ENCODE peak calls at places on chromosomes 11 and 22, in four cellular contexts. C, N, X and V are unnamed samples. For H3K4me1, the result is how much of the 10 kb centered on the place peaks cover.

GRCh38 chr11:76376746-76377558 is 4.0 kb downstream of the THAP12 start:
- DNase-seq in C (no peak), X (no peak), N (no peak), V (no peak)

GRCh38 chr11:131934006-131934405 is 563.6 kb downstream of the NTM start:
- DNase-seq in C (no peak), N (no peak), X (no peak), V (no peak)

GRCh38 chr22:20036119-20036518 is 15.2 kb downstream of the TANGO2 start:
- DNase-seq in C (no peak), X (no peak), N (no peak), V (no peak)

GRCh38 chr22:20316217-20316843 is 3.5 kb downstream of the DGCR6L start:
- DNase-seq in X (peak), N (peak), C (no peak), V (no peak)

GRCh38 chr11:116457336-116458007 is 315.3 kb downstream of the BUD13 start:
- DNase-seq in X (no peak), C (no peak), N (no peak), V (no peak)

GRCh38 chr11:128790200-128790599 is 76.9 kb downstream of the KCNJ1 start:
- DNase-seq in C (peak), X (peak), N (no peak), V (no peak)

GRCh38 chr11:113546757-113547507 is 71.7 kb upstream of the DRD2 start:
- DNase-seq in N (no peak), X (no peak), C (peak), V (no peak)

GRCh38 chr11:70489276-70489675 is 90.9 kb downstream of the CTTN start:
- DNase-seq in X (peak), C (no peak), N (peak), V (no peak)

GRCh38 chr11:133399855-133400625 is 132.3 kb downstream of the OPCML start:
- DNase-seq in N (no peak), X (no peak), C (no peak), V (no peak)

GRCh38 chr11:33329705-33330329 is 72.6 kb downstream of the HIPK3 start:
- DNase-seq in X (no peak), C (peak), N (peak), V (peak)

GRCh38 chr22:48921411-48921903 is 906.2 kb downstream of the BRD1 start:
- DNase-seq in N (no peak), C (no peak), X (no peak), V (no peak)

GRCh38 chr11:69770525-69770924 is 4.6 kb downstream of the FGF4 start:
- DNase-seq in X (no peak), N (no peak), C (no peak), V (no peak)

GRCh38 chr11:119416606-119417580 is 6.1 kb downstream of the THY1 start:
- DNase-seq in X (no peak), N (no peak), C (peak), V (no peak)

GRCh38 chr11:84437129-84438123 is 1151.3 kb upstream of the CCDC90B start:
- DNase-seq in C (no peak), X (peak), N (no peak), V (no peak)

GRCh38 chr11:116822575-116822974 is 529 bp downstream of the APOA4 start:
- DNase-seq in X (no peak), C (no peak), N (no peak), V (no peak)

GRCh38 chr11:75342966-75343870 is 8.2 kb downstream of the ARRB1 start:
- DNase-seq in N (no peak), C (peak), X (peak), V (no peak)

GRCh38 chr11:82046778-82047177 is 686.9 kb downstream of the FAM181B start:
- DNase-seq in C (peak), X (no peak), N (no peak), V (no peak)

GRCh38 chr11:17563248-17563647 is 16.2 kb downstream of the OTOG start:
- DNase-seq in C (no peak), N (no peak), X (peak), V (no peak)

GRCh38 chr11:125593113-125593761 is 585 bp downstream of the STT3A start:
- DNase-seq in C (peak), X (no peak), N (no peak), V (no peak)

GRCh38 chr11:45209904-45210699 is 63.7 kb downstream of the PRDM11 start:
- DNase-seq in C (peak), X (peak), N (no peak), V (no peak)

GRCh38 chr11:46330154-46330886 is 16.9 kb upstream of the DGKZ start:
- DNase-seq in N (no peak), X (no peak), C (no peak), V (no peak)

GRCh38 chr22:43092085-43092484 is 2.9 kb upstream of the TTLL1 start:
- DNase-seq in N (no peak), C (peak), X (no peak), V (no peak)

GRCh38 chr22:38202437-38203089 is 769 bp downstream of the MAFF start:
- DNase-seq in N (peak), X (peak), C (peak), V (peak)

GRCh38 chr22:44211256-44211945 is 30.7 kb downstream of the PARVG start:
- DNase-seq in C (no peak), N (no peak), X (no peak), V (no peak)

GRCh38 chr11:27720277-27720830 is 20.1 kb upstream of the BDNF start:
- DNase-seq in C (peak), N (no peak), X (no peak), V (no peak)

GRCh38 chr22:20586403-20586745 is 79.0 kb downstream of the MED15 start:
- DNase-seq in X (peak), N (no peak), C (no peak), V (no peak)

GRCh38 chr22:39530692-39531331 is 1.7 kb downstream of the RPS19BP1 start:
- DNase-seq in X (peak), N (no peak), C (peak), V (peak)

GRCh38 chr22:50486561-50487289 is at the start of gene MIOX:
- DNase-seq in C (no peak), N (no peak), X (peak), V (no peak)

GRCh38 chr11:69558519-69558941 is 77.1 kb downstream of the LINC01488 start:
- DNase-seq in X (no peak), C (no peak), N (no peak), V (peak)

GRCh38 chr22:35205956-35206355 is 51.3 kb upstream of the HMGXB4 start:
- DNase-seq in N (no peak), C (peak), X (no peak), V (no peak)

GRCh38 chr11:62508336-62509058 is 38.1 kb downstream of the AHNAK start:
- DNase-seq in X (peak), C (peak), N (no peak), V (no peak)

GRCh38 chr11:128516886-128517285 is 70.5 kb downstream of the ETS1 start:
- DNase-seq in X (no peak), N (no peak), C (no peak), V (no peak)

GRCh38 chr22:17368727-17369552 is at the start of gene CECR2:
- DNase-seq in C (no peak), X (peak), N (no peak), V (no peak)

GRCh38 chr11:66001941-66002647 is at the start of the genes BANF1 and EIF1AD:
- DNase-seq in C (peak), X (peak), N (peak), V (peak)

GRCh38 chr11:66006134-66006890 is 4.0 kb downstream of the BANF1 start:
- DNase-seq in X (peak), C (no peak), N (no peak), V (no peak)

GRCh38 chr11:66002648-66003225 is 434 bp downstream of the BANF1 start:
- DNase-seq in N (no peak), X (no peak), C (peak), V (no peak)

GRCh38 chr11:66004186-66004585 is 1.9 kb downstream of the BANF1 start:
- DNase-seq in N (no peak), C (no peak), X (peak), V (no peak)

DNA sequence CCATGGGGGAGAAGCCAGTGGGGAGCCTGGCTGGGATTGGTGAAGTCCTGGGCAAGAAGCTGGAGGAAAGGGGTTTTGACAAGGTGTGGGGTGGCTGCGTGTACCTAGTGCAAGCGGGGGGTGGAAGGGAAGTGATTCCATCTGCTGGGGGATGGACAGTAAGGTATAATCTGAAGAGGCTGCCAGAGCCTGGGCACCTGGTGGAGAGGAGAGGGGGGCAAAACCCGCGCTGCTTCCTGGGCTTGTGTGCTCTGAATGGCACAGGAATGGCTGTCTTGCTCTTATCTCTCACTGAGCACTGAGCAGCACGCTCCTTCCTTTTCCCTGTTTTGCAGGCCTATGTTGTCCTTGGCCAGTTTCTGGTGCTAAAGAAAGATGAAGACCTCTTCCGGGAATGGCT is 988 bp downstream of the BANF1 start:
- DNase-seq in C (no peak), N (no peak), X (peak), V (no peak)
- H3K4me1 ChIP-seq in C (under half), N (under half), X (under half), V (under half)

DNA sequence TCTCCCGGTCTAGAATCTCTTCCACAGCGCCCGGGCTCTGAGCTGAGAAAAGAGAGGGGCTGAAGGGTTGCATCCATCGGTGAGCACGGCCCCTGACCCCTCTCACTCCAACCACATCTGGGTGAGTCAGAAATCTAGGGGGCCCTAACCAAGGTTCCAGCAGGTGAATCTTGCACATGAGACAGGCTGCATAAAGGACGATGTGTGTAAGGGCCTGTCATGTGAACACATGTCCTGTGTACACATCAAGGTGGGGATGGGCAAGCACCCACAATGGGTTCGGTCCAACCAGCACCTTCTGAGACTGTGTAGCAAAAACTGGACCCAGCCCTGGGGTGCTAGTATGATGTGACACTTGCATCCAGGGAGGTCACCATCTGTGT is 1.2 kb downstream of the BET1L start:
- DNase-seq in X (peak), C (no peak), N (no peak), V (no peak)
- H3K4me1 ChIP-seq in X (under half), C (under half), N (half or more), V (half or more)

DNA sequence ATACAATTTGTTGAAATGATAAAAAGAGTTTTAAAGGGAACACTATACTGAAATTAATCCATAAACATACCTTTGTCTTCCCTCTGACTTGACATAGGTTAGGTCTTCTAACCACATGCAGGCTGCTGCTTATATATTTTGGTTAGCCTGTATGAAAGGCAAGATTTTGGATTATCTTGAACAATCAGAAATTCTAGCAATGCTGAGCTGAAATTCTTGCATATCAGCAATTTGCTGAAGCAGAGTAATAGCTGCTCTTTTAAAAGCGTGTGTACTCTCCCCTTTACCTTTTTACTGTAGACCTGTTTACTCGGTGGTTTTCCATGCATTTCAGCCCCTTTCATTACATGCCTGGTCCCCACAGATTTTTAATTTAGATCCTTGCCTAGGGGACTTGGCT is 34.0 kb downstream of the CWC15 start:
- DNase-seq in X (no peak), N (no peak), C (no peak), V (no peak)
- H3K4me1 ChIP-seq in X (under half), N (under half), C (under half), V (under half)

DNA sequence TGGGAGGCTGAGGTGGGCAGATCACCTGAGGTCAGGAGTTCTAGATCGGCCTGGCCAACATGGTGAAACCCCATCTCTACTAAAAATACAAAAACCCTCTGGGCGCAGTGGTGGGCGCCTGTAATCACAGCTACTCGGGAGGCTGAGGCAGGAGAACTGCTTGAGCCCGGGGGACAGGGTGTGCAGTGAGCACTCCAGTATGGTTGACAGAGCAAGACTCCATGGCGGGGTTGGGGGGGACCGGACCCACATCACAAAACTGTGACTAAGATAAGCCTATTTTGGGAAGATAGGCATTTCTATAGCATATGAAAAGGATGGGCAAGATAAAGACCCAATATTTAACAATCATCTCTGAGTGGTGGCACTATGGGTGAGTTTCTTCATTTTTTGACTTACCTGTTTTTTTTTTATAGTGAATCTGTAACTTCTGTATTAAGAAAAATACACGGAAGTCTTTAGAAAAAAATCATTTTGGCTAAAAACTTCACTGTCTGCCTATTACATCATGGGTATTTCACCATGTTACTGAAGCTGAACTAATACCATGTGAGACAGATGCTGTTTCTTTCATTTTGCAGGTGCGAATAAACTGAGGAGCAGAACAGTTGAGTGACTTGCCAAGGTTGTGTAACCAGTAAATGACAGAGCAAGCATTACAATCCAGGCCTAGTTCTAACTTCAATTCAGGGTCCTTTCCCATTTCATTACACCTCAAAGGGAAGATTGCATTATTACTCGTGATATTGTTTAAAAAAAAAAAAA is 2.5 kb downstream of the CELF1 start:
- DNase-seq in X (no peak), N (no peak), C (no peak), V (no peak)
- H3K4me1 ChIP-seq in X (under half), N (half or more), C (under half), V (half or more)

DNA sequence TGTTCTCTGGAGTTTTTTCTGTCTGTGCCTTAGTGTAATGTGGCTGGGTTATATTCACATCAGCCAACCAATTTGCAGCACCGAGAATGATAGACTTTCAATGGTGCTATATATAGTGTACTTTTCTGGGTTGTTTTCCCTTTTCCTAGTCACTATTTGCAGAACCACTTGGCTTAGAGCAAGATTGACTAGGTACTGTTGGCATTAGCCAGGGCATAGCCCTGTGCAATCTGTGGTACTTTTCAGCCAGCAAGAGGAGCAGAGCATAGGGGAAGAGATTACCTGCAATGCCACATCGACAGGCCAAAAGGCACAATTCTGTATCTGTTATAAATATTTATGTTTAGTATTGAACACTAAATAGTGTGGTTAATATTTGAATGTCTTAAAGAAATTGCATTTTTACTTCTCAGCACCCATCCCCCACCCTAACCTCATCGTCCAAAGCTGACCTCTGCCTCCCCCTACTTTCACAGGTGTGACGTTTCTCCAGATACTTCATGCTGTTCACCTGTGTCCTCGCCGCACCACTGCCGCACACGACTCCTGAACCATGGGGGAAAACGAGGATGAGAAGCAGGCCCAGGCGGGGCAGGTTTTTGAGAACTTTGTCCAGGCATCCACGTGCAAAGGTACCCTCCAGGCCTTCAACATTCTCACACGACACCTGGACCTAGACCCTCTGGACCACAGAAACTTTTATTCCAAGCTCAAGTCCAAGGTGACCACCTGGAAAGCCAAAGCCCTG is 51.4 kb downstream of the MICAL2 start:
- DNase-seq in X (no peak), N (no peak), C (no peak), V (no peak)
- H3K4me1 ChIP-seq in X (under half), N (under half), C (half or more), V (under half)

DNA sequence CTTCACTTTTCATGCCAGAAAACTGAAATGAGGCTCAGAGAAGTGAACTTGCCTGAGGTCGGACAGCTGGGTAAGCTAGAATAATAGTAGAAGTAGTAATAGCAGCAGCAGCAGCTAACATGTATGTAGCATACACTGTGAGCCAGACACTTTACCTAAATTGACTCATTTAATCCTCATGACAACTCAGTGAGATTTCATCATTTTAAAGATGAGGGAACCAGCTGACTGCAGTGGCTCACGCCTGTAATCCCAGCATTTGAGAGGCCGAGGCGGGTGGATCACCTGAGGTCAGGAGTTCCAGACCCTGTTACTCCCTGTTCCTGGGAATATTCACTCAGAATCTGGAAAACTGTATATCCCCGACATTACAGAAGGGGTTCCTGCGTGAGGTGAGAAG is 154.5 kb downstream of the DBX1 start:
- DNase-seq in C (no peak), N (no peak), X (no peak), V (no peak)
- H3K4me1 ChIP-seq in C (under half), N (under half), X (under half), V (under half)

DNA sequence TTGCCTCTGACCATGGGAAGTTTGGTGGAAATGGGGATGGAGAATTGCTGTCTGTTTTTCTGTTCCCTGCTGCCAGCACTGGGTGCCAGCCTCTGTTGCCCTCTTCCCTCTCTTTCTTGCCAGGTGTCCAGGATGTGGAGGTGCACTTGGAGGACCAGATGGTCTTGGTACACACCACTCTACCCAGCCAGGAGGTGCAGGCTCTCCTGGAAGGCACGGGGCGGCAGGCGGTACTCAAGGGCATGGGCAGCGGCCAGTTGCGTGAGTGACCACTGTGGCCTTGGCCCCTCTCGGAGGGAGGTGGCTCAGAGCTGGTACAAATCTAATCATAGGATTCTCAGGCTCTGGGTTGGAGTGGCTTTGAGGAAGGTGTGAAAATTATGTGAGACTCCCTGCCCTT is 6.0 kb downstream of the CCS start:
- DNase-seq in C (no peak), N (no peak), X (no peak), V (no peak)
- H3K4me1 ChIP-seq in C (under half), N (under half), X (under half), V (under half)